ENCODE peak calls at places on chromosomes 2 and 18, in nine cellular contexts. Z, U, K, N, R, Q, J, Y and L are unnamed samples.

GRCh38 chr2:55268288-55268906 is 634 bp downstream of the MTIF2 start:
- DNase-seq in Z (peak), U (no peak), K (no peak), N (no peak), R (no peak), Q (no peak), J (no peak), Y (no peak), L (no peak)

GRCh38 chr18:48974304-48975220 is 23.8 kb upstream of the SMAD7 start:
- DNase-seq in Z (no peak), U (no peak), K (no peak), N (no peak), R (no peak), Q (no peak), J (no peak), Y (no peak), L (peak)

GRCh38 chr2:79512442-79513401 is at the start of gene CTNNA2:
- DNase-seq in Z (peak), U (peak), K (no peak), N (no peak), R (no peak), Q (peak), J (peak), Y (no peak), L (no peak)

GRCh38 chr2:169584005-169584877 is at the start of gene PPIG:
- DNase-seq in Z (peak), U (peak), K (peak), N (peak), R (peak), Q (peak), J (peak), Y (peak), L (peak)

GRCh38 chr2:238119756-238120462 is 18.6 kb upstream of the KLHL30 start:
- DNase-seq in Z (no peak), U (no peak), K (no peak), N (no peak), R (no peak), Q (no peak), J (no peak), Y (no peak), L (peak)

GRCh38 chr2:216181351-216181750 is 72.2 kb downstream of the XRCC5 start:
- DNase-seq in Z (no peak), U (no peak), K (no peak), N (no peak), R (no peak), Q (no peak), J (no peak), Y (no peak), L (no peak)

GRCh38 chr2:202944816-202945215 is 32.7 kb downstream of the CARF start:
- DNase-seq in Z (no peak), U (no peak), K (no peak), N (no peak), R (no peak), Q (no peak), J (no peak), Y (no peak), L (no peak)

GRCh38 chr2:29100564-29100963 is 14.7 kb upstream of the CLIP4 start:
- DNase-seq in Z (no peak), U (no peak), K (no peak), N (no peak), R (no peak), Q (no peak), J (no peak), Y (no peak), L (no peak)

GRCh38 chr2:95359035-95359434 is 43.5 kb upstream of the FAHD2A start:
- DNase-seq in Z (no peak), U (no peak), K (no peak), N (no peak), R (no peak), Q (no peak), J (no peak), Y (no peak), L (no peak)

GRCh38 chr18:65610939-65611338 is 139.9 kb upstream of the CDH7 start:
- DNase-seq in Z (no peak), U (no peak), K (no peak), N (no peak), R (no peak), Q (no peak), J (peak), Y (no peak), L (no peak)

GRCh38 chr18:32319084-32319483 is 129.2 kb downstream of the MEP1B start:
- DNase-seq in Z (no peak), U (no peak), K (no peak), N (no peak), R (no peak), Q (no peak), J (no peak), Y (no peak), L (no peak)

GRCh38 chr2:39386064-39386463 is 51.0 kb downstream of the MAP4K3 start:
- DNase-seq in Z (no peak), U (no peak), K (no peak), N (no peak), R (no peak), Q (no peak), J (no peak), Y (no peak), L (no peak)

GRCh38 chr2:70199320-70199864 is 8.6 kb upstream of the C2orf42 start:
- DNase-seq in Z (no peak), U (no peak), K (no peak), N (no peak), R (no peak), Q (no peak), J (no peak), Y (no peak), L (no peak)

GRCh38 chr18:64403784-64404498 is 255.1 kb upstream of the LINC00305 start:
- DNase-seq in Z (no peak), U (no peak), K (no peak), N (no peak), R (no peak), Q (no peak), J (no peak), Y (no peak), L (no peak)

GRCh38 chr2:227052879-227053278 is 111.1 kb downstream of the COL4A4 start:
- DNase-seq in Z (peak), U (peak), K (no peak), N (no peak), R (no peak), Q (no peak), J (no peak), Y (no peak), L (no peak)

GRCh38 chr2:28674062-28674712 is 77.4 kb upstream of the PPP1CB start:
- DNase-seq in Z (no peak), U (no peak), K (no peak), N (no peak), R (no peak), Q (no peak), J (no peak), Y (no peak), L (no peak)

GRCh38 chr2:6589171-6589570 is 276.5 kb downstream of the CMPK2 start:
- DNase-seq in Z (no peak), U (no peak), K (no peak), N (no peak), R (no peak), Q (no peak), J (no peak), Y (no peak), L (no peak)

GRCh38 chr2:238378230-238379095 is 48.3 kb upstream of the ASB1 start:
- DNase-seq in Z (no peak), U (no peak), K (no peak), N (no peak), R (no peak), Q (no peak), J (no peak), Y (no peak), L (no peak)

GRCh38 chr18:42113529-42114191 is 158.6 kb downstream of the PIK3C3 start:
- DNase-seq in Z (no peak), U (no peak), K (no peak), N (no peak), R (no peak), Q (no peak), J (no peak), Y (no peak), L (no peak)

GRCh38 chr2:217947341-217948316 is 55.2 kb downstream of the TNS1 start:
- DNase-seq in Z (no peak), U (no peak), K (no peak), N (peak), R (no peak), Q (peak), J (peak), Y (no peak), L (no peak)

GRCh38 chr2:205077159-205077558 is 531.9 kb downstream of the PARD3B start:
- DNase-seq in Z (no peak), U (no peak), K (no peak), N (no peak), R (no peak), Q (no peak), J (no peak), Y (no peak), L (no peak)

GRCh38 chr18:47577520-47577919 is 326.1 kb upstream of the SKOR2 start:
- DNase-seq in Z (no peak), U (no peak), K (no peak), N (no peak), R (no peak), Q (no peak), J (no peak), Y (no peak), L (no peak)